ENCODE peak calls at places on chromosomes 11 and 22, in seven cellular contexts. V is glomerular endothelial cell; T is activated CD4-positive, alpha-beta T cell treated with anti-CD3 and anti-CD28 coated beads, Interleukin-2, amount 50 U/mL, for 1 hour; U is activated T-cell treated with anti-CD3 and anti-CD28 coated beads, Interleukin-2, amount 50 U/mL, for 4 hours; H is activated CD4-positive, CD25-positive, alpha-beta regulatory T cell; O is fibroblast of the conjunctiva; X is cardiac fibroblast. I is an unnamed sample.

GRCh38 chr11:92329644-92330043 is 105.0 kb downstream of the FAT3 start:
- DNase-seq in V (no peak), T (no peak), U (no peak), H (no peak), O (no peak), X (peak), I (no peak)

GRCh38 chr22:45632791-45633515 is 38.7 kb upstream of the ATXN10 start:
- DNase-seq in V (no peak), T (no peak), U (no peak), H (no peak), O (no peak), X (peak), I (no peak)

GRCh38 chr22:36979016-36979415 is 40.2 kb downstream of the TST start:
- DNase-seq in V (no peak), T (no peak), U (no peak), H (no peak), O (no peak), X (no peak), I (no peak)

GRCh38 chr11:58068640-58069039 is 37.9 kb downstream of the OR6Q1 start:
- DNase-seq in V (no peak), T (no peak), U (no peak), H (no peak), O (no peak), X (no peak), I (no peak)

GRCh38 chr11:77104727-77105126 is 2.1 kb downstream of the OMP start:
- DNase-seq in V (no peak), T (no peak), U (no peak), H (no peak), O (no peak), X (no peak), I (no peak)

GRCh38 chr22:31243339-31244043 is 31.4 kb downstream of the LIMK2 start:
- DNase-seq in V (no peak), T (no peak), U (no peak), H (no peak), O (no peak), X (peak), I (no peak)

GRCh38 chr11:36130401-36130800 is 158.8 kb downstream of the COMMD9 start:
- DNase-seq in V (no peak), T (no peak), U (no peak), H (no peak), O (no peak), X (peak), I (no peak)

GRCh38 chr11:123798513-123799252 is 7.5 kb downstream of the OR6M1 start:
- DNase-seq in V (no peak), T (no peak), U (no peak), H (no peak), O (no peak), X (peak), I (no peak)

GRCh38 chr11:29260939-29261705 is 755.7 kb downstream of the KCNA4 start:
- DNase-seq in V (no peak), T (no peak), U (no peak), H (no peak), O (no peak), X (peak), I (no peak)

GRCh38 chr11:123365955-123366354 is 64.1 kb upstream of the GRAMD1B start:
- DNase-seq in V (no peak), T (no peak), U (no peak), H (no peak), O (no peak), X (no peak), I (no peak)

GRCh38 chr22:23075525-23076216 is 5.4 kb downstream of the GNAZ start:
- DNase-seq in V (no peak), T (no peak), U (no peak), H (no peak), O (no peak), X (no peak), I (no peak)

GRCh38 chr11:8327761-8328192 is 64.1 kb upstream of the LMO1 start:
- DNase-seq in V (no peak), T (no peak), U (no peak), H (no peak), O (no peak), X (no peak), I (no peak)

GRCh38 chr11:111870522-111870886 is 877 bp downstream of the ALG9 start:
- DNase-seq in V (no peak), T (no peak), U (no peak), H (no peak), O (no peak), X (no peak), I (no peak)

GRCh38 chr11:57163160-57163868 is 18.4 kb upstream of the LRRC55 start:
- DNase-seq in V (no peak), T (no peak), U (no peak), H (no peak), O (no peak), X (no peak), I (no peak)

GRCh38 chr11:74147199-74147929 is 23.4 kb downstream of the C2CD3 start:
- DNase-seq in V (no peak), T (no peak), U (no peak), H (no peak), O (no peak), X (peak), I (no peak)

GRCh38 chr22:44383652-44384562 is 71.2 kb upstream of the SHISAL1 start:
- DNase-seq in V (no peak), T (no peak), U (no peak), H (no peak), O (no peak), X (no peak), I (no peak)

GRCh38 chr11:76592961-76593360 is 77.6 kb downstream of the LRRC32 start:
- DNase-seq in V (no peak), T (no peak), U (no peak), H (no peak), O (no peak), X (no peak), I (no peak)

GRCh38 chr11:60208146-60208895 is 25.4 kb upstream of the MS4A6A start:
- DNase-seq in V (no peak), T (no peak), U (no peak), H (no peak), O (no peak), X (no peak), I (no peak)

GRCh38 chr22:26893711-26894110 is 236.3 kb downstream of the MIAT start:
- DNase-seq in V (no peak), T (no peak), U (no peak), H (no peak), O (no peak), X (no peak), I (no peak)

GRCh38 chr11:94519478-94520084 is 7.3 kb downstream of the C11orf97 start:
- DNase-seq in V (no peak), T (no peak), U (no peak), H (no peak), O (no peak), X (peak), I (no peak)

I was measured in breast epithelium.